ENCODE peak calls at places on chromosomes 7 and 10, in four cellular contexts. H, E, J and B are unnamed samples.

GRCh38 chr10:49594594-49594993 is 15.5 kb upstream of the SLC18A3 start:
- DNase-seq in H (peak; percentile 51), E (no peak), J (no peak), B (no peak)

GRCh38 chr7:25949672-25950487 is 202.1 kb upstream of the NFE2L3 start:
- DNase-seq in H (no peak), E (no peak), J (no peak), B (no peak)

GRCh38 chr7:70894799-70895198 is 237.1 kb upstream of the GALNT17 start:
- DNase-seq in H (no peak), E (no peak), J (no peak), B (no peak)

GRCh38 chr10:14678637-14679036 is 96.1 kb downstream of the FAM107B start:
- DNase-seq in H (no peak), E (no peak), J (no peak), B (no peak)

GRCh38 chr10:76278811-76279460 is 847.5 kb downstream of the LRMDA start:
- DNase-seq in H (peak; percentile 48), E (no peak), J (no peak), B (no peak)

GRCh38 chr10:128062837-128063563 is 63.2 kb downstream of the MKI67 start:
- DNase-seq in H (no peak), E (no peak), J (no peak), B (no peak)

GRCh38 chr10:122459586-122460273 is 1.6 kb upstream of the HTRA1 start:
- DNase-seq in H (peak; percentile 87), E (no peak), J (no peak), B (no peak)

GRCh38 chr10:29858352-29859267 is 200.8 kb downstream of the JCAD start:
- DNase-seq in H (peak; percentile 85), E (peak; percentile 70), J (peak; percentile 75), B (no peak)

GRCh38 chr10:43461950-43462349 is 25.0 kb downstream of the ZNF487 start:
- DNase-seq in H (peak; percentile 69), E (no peak), J (no peak), B (peak; percentile 42)

GRCh38 chr7:47381132-47381495 is 200.8 kb downstream of the TNS3 start:
- DNase-seq in H (peak; percentile 58), E (no peak), J (no peak), B (no peak)

GRCh38 chr7:51224811-51225581 is 91.6 kb downstream of the COBL start:
- DNase-seq in H (no peak), E (no peak), J (peak; percentile 72), B (no peak)

GRCh38 chr10:30178565-30178964 is 119.2 kb upstream of the JCAD start:
- DNase-seq in H (peak; percentile 65), E (no peak), J (no peak), B (peak; percentile 81)

GRCh38 chr7:154953006-154953684 is 49.8 kb downstream of the PAXIP1 start:
- DNase-seq in H (peak; percentile 8), E (peak; percentile 55), J (peak; percentile 74), B (no peak)

GRCh38 chr10:72353963-72354355 is 760 bp downstream of the DNAJB12 start:
- DNase-seq in H (peak; percentile 30), E (peak; percentile 43), J (no peak), B (no peak)

GRCh38 chr7:35249537-35249907 is 4.4 kb downstream of the TBX20 start:
- DNase-seq in H (no peak), E (no peak), J (no peak), B (no peak)

GRCh38 chr7:32191296-32191695 is 121.1 kb upstream of the PDE1C start:
- DNase-seq in H (no peak), E (no peak), J (no peak), B (no peak)

GRCh38 chr10:72250666-72251065 is 23.1 kb upstream of the DDIT4 start:
- DNase-seq in H (peak; percentile 90), E (peak; percentile 66), J (no peak), B (no peak)

GRCh38 chr7:28953628-28954027 is 4.5 kb downstream of the TRIL start:
- DNase-seq in H (peak; percentile 78), E (no peak), J (no peak), B (peak; percentile 49)

GRCh38 chr7:93373537-93373936 is 141.4 kb downstream of the VPS50 start:
- DNase-seq in H (no peak), E (no peak), J (no peak), B (no peak)

GRCh38 chr7:46383605-46384004 is 462.5 kb upstream of the IGFBP3 start:
- DNase-seq in H (peak; percentile 78), E (no peak), J (no peak), B (peak; percentile 62)

GRCh38 chr7:69091476-69091875 is 506.8 kb upstream of the AUTS2 start:
- DNase-seq in H (no peak), E (no peak), J (no peak), B (no peak)

GRCh38 chr10:62023289-62023688 is 121.8 kb downstream of the ARID5B start:
- DNase-seq in H (no peak), E (no peak), J (no peak), B (no peak)

GRCh38 chr7:139629392-139630082 is 106.1 kb downstream of the CLEC2L start:
- DNase-seq in H (no peak), E (no peak), J (no peak), B (no peak)

GRCh38 chr10:32413513-32413912 is 32.4 kb upstream of the CCDC7 start:
- DNase-seq in H (peak; percentile 100), E (no peak), J (no peak), B (peak; percentile 89)

GRCh38 chr7:43502941-43503340 is 80.0 kb upstream of the STK17A start:
- DNase-seq in H (no peak), E (no peak), J (no peak), B (no peak)

GRCh38 chr7:13682626-13683025 is 306.8 kb downstream of the ETV1 start:
- DNase-seq in H (no peak), E (no peak), J (no peak), B (no peak)

GRCh38 chr7:151304856-151305255 is 36.8 kb upstream of the NUB1 start:
- DNase-seq in H (no peak), E (no peak), J (no peak), B (no peak)
- H3K4me3 ChIP-seq in H (no peak overlapping the region), E (no peak overlapping the region), J (no peak overlapping the region), B (peak overlapping the region; percentile 23)

GRCh38 chr7:114087674-114088539 is 169.1 kb upstream of the PPP1R3A start:
- DNase-seq in H (peak; percentile 8), E (no peak), J (no peak), B (no peak)
- H3K4me3 ChIP-seq in H (peak overlapping the region; percentile 53), E (peak overlapping the region; percentile 85), J (peak overlapping the region; percentile 58), B (peak overlapping the region; percentile 77)

GRCh38 chr7:128832880-128833147 is 2.6 kb downstream of the FLNC start:
- DNase-seq in H (no peak), E (no peak), J (no peak), B (no peak)

GRCh38 chr7:128829391-128830166 is 627 bp upstream of the FLNC start:
- DNase-seq in H (peak; percentile 83), E (peak; percentile 68), J (no peak), B (no peak)

GRCh38 chr7:128830231-128831177 is at the start of gene FLNC:
- DNase-seq in H (peak; percentile 73), E (peak; percentile 78), J (no peak), B (no peak)

GRCh38 chr7:128831994-128832879 is 2.0 kb downstream of the FLNC start:
- DNase-seq in H (peak; percentile 64), E (peak; percentile 62), J (no peak), B (peak; percentile 43)

GRCh38 chr7:128831178-128831993 is 1.2 kb downstream of the FLNC start:
- DNase-seq in H (peak; percentile 87), E (peak; percentile 46), J (no peak), B (no peak)
- H3K4me3 ChIP-seq in H (peak overlapping the region; percentile 82), E (peak overlapping the region; percentile 89), J (peak overlapping the region; percentile 50), B (peak overlapping the region; percentile 98)

GRCh38 chr10:82361317-82361716 is 486.3 kb downstream of the NRG3 start:
- DNase-seq in H (no peak), E (no peak), J (no peak), B (no peak)

DNA sequence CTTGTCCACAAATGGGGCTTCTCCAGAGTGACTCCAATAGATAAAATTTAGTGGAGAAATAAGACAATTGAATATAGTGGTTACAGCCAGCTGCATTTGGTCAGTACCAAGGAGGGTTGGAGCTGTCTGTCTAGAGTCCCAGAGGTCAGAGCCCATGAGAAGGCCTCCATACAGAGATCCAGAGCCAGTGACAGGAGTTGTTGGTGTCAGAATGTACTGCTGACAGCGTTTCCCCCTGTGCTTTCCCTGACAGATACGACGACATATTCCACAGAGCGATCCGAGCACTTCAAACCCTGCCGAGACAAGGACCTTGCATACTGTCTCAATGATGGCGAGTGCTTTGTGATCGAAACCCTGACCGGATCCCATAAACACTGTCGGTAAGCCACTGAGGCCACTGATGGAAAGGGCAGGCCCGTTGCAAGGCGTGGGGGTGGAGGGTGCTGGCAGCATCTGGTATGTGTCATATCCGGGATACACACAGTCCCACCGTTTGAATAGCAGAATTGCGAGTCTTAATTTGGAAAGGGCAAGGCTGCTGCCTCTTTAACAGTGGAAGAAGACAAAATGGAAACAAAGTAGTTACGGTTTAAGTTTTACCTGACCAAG is 483.6 kb downstream of the NRG3 start:
- DNase-seq in H (peak; percentile 20), E (no peak), J (no peak), B (peak; percentile 28)
- H3K4me3 ChIP-seq in H (peak overlapping the region; percentile 18), E (no peak overlapping the region), J (no peak overlapping the region), B (no peak overlapping the region)

DNA sequence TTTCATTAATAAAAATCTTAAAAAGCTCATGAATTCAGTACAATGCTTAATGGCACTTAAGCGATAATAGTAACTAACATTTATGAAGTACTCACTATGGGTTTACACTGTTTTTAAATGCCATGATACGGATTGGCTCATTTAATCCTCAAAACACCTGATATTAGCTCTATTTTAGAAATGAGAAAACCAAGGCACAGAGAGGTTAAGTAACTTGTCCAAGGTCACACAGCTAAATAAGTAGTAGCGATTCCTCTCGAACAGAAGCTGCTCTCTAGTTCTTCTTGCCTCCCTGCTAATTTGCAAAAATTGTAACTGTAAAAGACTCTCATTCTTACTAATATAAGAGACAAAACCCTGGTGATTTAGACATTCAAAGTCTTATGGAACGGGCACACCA is 110.7 kb upstream of the RHEB start:
- DNase-seq in H (no peak), E (no peak), J (no peak), B (no peak)
- H3K4me3 ChIP-seq in H (peak overlapping the region; percentile 89), E (no peak overlapping the region), J (no peak overlapping the region), B (peak overlapping the region; percentile 78)